ENCODE peak calls at places on chromosomes 16 and 17, in six cellular contexts. N is right lobe of liver, D is GM23338, I is PC-9, Z is lower lobe of right lung, Q is upper lobe of right lung. L is an unnamed sample.
A peak's percentile ranks its signal among the peaks of the same experiment; 100 is the strongest.

GRCh38 chr17:75131278-75132017 is at the start of gene NT5C:
- DNase-seq in N (peak; percentile 84), D (peak; percentile 96), I (peak; percentile 62), Z (peak; percentile 91), Q (peak; percentile 93), L (peak; percentile 72)

GRCh38 chr16:31298958-31299357 is 39.2 kb downstream of the ITGAM start:
- DNase-seq in N (no peak), D (no peak), I (no peak), Z (no peak), Q (no peak), L (no peak)

GRCh38 chr16:25006504-25007055 is 8.6 kb downstream of the ARHGAP17 start:
- DNase-seq in N (no peak), D (no peak), I (peak; percentile 54), Z (no peak), Q (no peak), L (peak; percentile 68)

GRCh38 chr17:44916781-44917241 is 1.5 kb upstream of the GFAP start:
- DNase-seq in N (peak; percentile 26), D (no peak), I (peak; percentile 31), Z (peak; percentile 50), Q (peak; percentile 66), L (peak; percentile 81)

GRCh38 chr16:1723450-1724147 is 17.6 kb downstream of the MAPK8IP3 start:
- DNase-seq in N (no peak), D (peak; percentile 67), I (no peak), Z (no peak), Q (no peak), L (peak; percentile 62)

GRCh38 chr17:14351493-14351892 is 50.6 kb downstream of the HS3ST3B1 start:
- DNase-seq in N (no peak), D (no peak), I (no peak), Z (no peak), Q (no peak), L (no peak)

GRCh38 chr17:282912-283882 is 69.4 kb downstream of the RPH3AL start:
- DNase-seq in N (peak; percentile 34), D (no peak), I (peak; percentile 12), Z (peak; percentile 32), Q (peak; percentile 51), L (no peak)

GRCh38 chr17:41002814-41003213 is 3.1 kb upstream of the KRTAP3-2 start:
- DNase-seq in N (no peak), D (no peak), I (no peak), Z (no peak), Q (no peak), L (peak; percentile 50)

GRCh38 chr16:79838860-79839259 is 238.3 kb upstream of the MAF start:
- DNase-seq in N (no peak), D (no peak), I (no peak), Z (no peak), Q (no peak), L (no peak)

GRCh38 chr17:61144876-61145564 is 254.6 kb upstream of the TBX2 start:
- DNase-seq in N (no peak), D (no peak), I (no peak), Z (no peak), Q (no peak), L (no peak)

GRCh38 chr16:82016964-82017363 is 5.7 kb upstream of the SDR42E1 start:
- DNase-seq in N (no peak), D (no peak), I (no peak), Z (no peak), Q (no peak), L (no peak)

GRCh38 chr17:82897514-82898249 is 57.9 kb upstream of the ZNF750 start:
- DNase-seq in N (no peak), D (no peak), I (no peak), Z (peak; percentile 13), Q (no peak), L (no peak)

GRCh38 chr17:75271233-75271954 is 363 bp upstream of the MIF4GD start:
- DNase-seq in N (peak; percentile 86), D (peak; percentile 84), I (no peak), Z (peak; percentile 91), Q (peak; percentile 94), L (peak; percentile 74)

GRCh38 chr17:32267690-32268205 is 2.1 kb downstream of the RHBDL3 start:
- DNase-seq in N (no peak), D (peak; percentile 40), I (no peak), Z (peak; percentile 35), Q (no peak), L (peak; percentile 25)

GRCh38 chr17:40561294-40561870 is 3.9 kb downstream of the CCR7 start:
- DNase-seq in N (no peak), D (no peak), I (no peak), Z (no peak), Q (no peak), L (no peak)

GRCh38 chr17:64223931-64224657 is 39.0 kb downstream of the TEX2 start:
- DNase-seq in N (no peak), D (no peak), I (no peak), Z (no peak), Q (no peak), L (no peak)

GRCh38 chr16:1645914-1646525 is 32.1 kb upstream of the JPT2 start:
- DNase-seq in N (no peak), D (no peak), I (peak; percentile 46), Z (no peak), Q (no peak), L (peak; percentile 62)

GRCh38 chr17:2799653-2800052 is 3.4 kb downstream of the RAP1GAP2 start:
- DNase-seq in N (no peak), D (no peak), I (no peak), Z (no peak), Q (no peak), L (no peak)

GRCh38 chr16:11706180-11706742 is 36.4 kb downstream of the TXNDC11 start:
- DNase-seq in N (no peak), D (no peak), I (no peak), Z (no peak), Q (no peak), L (no peak)

GRCh38 chr16:4837733-4838501 is 9.2 kb downstream of the GLYR1 start:
- DNase-seq in N (no peak), D (no peak), I (no peak), Z (no peak), Q (peak; percentile 9), L (no peak)

GRCh38 chr17:12821376-12821940 is 32.2 kb downstream of the ARHGAP44 start:
- DNase-seq in N (no peak), D (no peak), I (no peak), Z (no peak), Q (no peak), L (peak; percentile 43)

GRCh38 chr16:27781195-27781524 is 231.2 kb downstream of the KATNIP start:
- DNase-seq in N (no peak), D (no peak), I (no peak), Z (no peak), Q (no peak), L (no peak)

GRCh38 chr17:58136669-58137279 is 11.4 kb upstream of the OR4D1 start:
- DNase-seq in N (no peak), D (peak; percentile 62), I (no peak), Z (no peak), Q (no peak), L (peak; percentile 20)

GRCh38 chr17:266701-267656 is 85.5 kb upstream of the DOC2B start:
- DNase-seq in N (peak; percentile 44), D (no peak), I (no peak), Z (peak; percentile 41), Q (peak; percentile 54), L (no peak)

GRCh38 chr17:31699281-31699680 is 159.8 kb downstream of the COPRS start:
- DNase-seq in N (no peak), D (no peak), I (no peak), Z (no peak), Q (no peak), L (peak; percentile 63)

GRCh38 chr16:77759821-77760220 is 28.5 kb upstream of the VAT1L start:
- DNase-seq in N (no peak), D (no peak), I (no peak), Z (no peak), Q (no peak), L (no peak)

GRCh38 chr17:71276071-71276470 is 844.7 kb upstream of the SOX9 start:
- DNase-seq in N (no peak), D (no peak), I (no peak), Z (no peak), Q (no peak), L (peak; percentile 84)

GRCh38 chr17:58416396-58416795 is 938 bp downstream of the RNF43 start:
- DNase-seq in N (no peak), D (no peak), I (no peak), Z (no peak), Q (no peak), L (no peak)

GRCh38 chr16:21279501-21279900 is 1.4 kb upstream of the CRYM start:
- DNase-seq in N (no peak), D (no peak), I (no peak), Z (no peak), Q (no peak), L (no peak)

GRCh38 chr16:89071686-89072182 is 21.9 kb upstream of the ACSF3 start:
- DNase-seq in N (no peak), D (no peak), I (no peak), Z (no peak), Q (no peak), L (no peak)
- TF ChIP-seq CTCF in N (no peak), D (no peak), I (no peak), Z (no peak), Q (no peak), L (no peak)

GRCh38 chr16:53059672-53060071 is 4.9 kb downstream of the CHD9 start:
- DNase-seq in N (no peak), D (no peak), I (no peak), Z (no peak), Q (no peak), L (no peak)
- TF ChIP-seq CTCF in N (no peak), D (no peak), I (no peak), Z (no peak), Q (no peak), L (no peak)

DNA sequence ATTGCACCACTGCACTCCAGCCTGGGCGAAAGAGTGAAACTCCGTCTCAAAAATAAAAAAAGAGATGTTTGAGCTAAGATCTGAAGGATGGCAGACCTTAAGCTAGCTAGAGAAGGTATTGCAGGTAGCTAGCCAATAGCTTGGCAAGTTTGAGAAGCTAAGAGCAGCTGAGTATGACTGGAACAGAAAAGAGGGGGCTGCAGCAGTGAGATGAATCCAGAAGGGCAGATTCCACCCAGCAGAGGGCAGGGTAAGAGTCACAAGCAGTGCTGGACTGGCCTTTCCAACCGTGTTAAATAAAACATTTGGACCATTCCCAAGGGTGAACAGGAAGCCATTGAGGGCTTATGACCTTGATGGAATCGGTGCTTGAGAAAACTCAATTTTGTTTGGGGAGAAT is 5.7 kb upstream of the PHAF1 start:
- DNase-seq in N (no peak), D (peak; percentile 81), I (no peak), Z (no peak), Q (no peak), L (no peak)
- TF ChIP-seq CTCF in N (peak; percentile 50), D (peak; percentile 78), I (peak; percentile 55), Z (peak; percentile 21), Q (peak; percentile 27), L (peak; percentile 18)

GRCh38 chr17:33922971-33923370 is 332.1 kb upstream of the CCL2 start:
- DNase-seq in N (no peak), D (no peak), I (no peak), Z (no peak), Q (no peak), L (no peak)

GRCh38 chr17:33925650-33926049 is 329.4 kb upstream of the CCL2 start:
- DNase-seq in N (no peak), D (no peak), I (no peak), Z (no peak), Q (no peak), L (no peak)

GRCh38 chr17:33929181-33929724 is 325.8 kb upstream of the CCL2 start:
- DNase-seq in N (no peak), D (peak; percentile 74), I (no peak), Z (no peak), Q (no peak), L (no peak)

GRCh38 chr17:33927732-33928133 is 327.4 kb upstream of the CCL2 start:
- DNase-seq in N (no peak), D (peak; percentile 24), I (peak; percentile 40), Z (no peak), Q (no peak), L (no peak)

GRCh38 chr17:33924105-33924504 is 331.0 kb upstream of the CCL2 start:
- DNase-seq in N (no peak), D (no peak), I (no peak), Z (no peak), Q (no peak), L (no peak)
- TF ChIP-seq CTCF in N (no peak), D (no peak), I (no peak), Z (no peak), Q (no peak), L (no peak)